ENCODE peak calls at places on chromosomes 6 and 20, in five cellular contexts. S, M, L, A and K are unnamed samples.

GRCh38 chr6:130928158-130928917 is 101.1 kb downstream of the SMLR1 start:
- DNase-seq in S (no peak), M (no peak), L (no peak), A (no peak), K (no peak)

GRCh38 chr6:26358511-26358981 is 6.5 kb upstream of the BTN3A2 start:
- DNase-seq in S (no peak), M (no peak), L (no peak), A (no peak), K (no peak)

GRCh38 chr6:168941036-168941435 is 312.6 kb downstream of the THBS2 start:
- DNase-seq in S (no peak), M (no peak), L (no peak), A (no peak), K (no peak)

GRCh38 chr20:62843656-62844055 is 18.0 kb downstream of the TCFL5 start:
- DNase-seq in S (no peak), M (no peak), L (no peak), A (peak), K (peak)

GRCh38 chr6:10999994-11000393 is 44.1 kb downstream of the ELOVL2 start:
- DNase-seq in S (peak), M (no peak), L (peak), A (no peak), K (peak)

GRCh38 chr6:126064994-126065401 is 78.7 kb downstream of the TRMT11 start:
- DNase-seq in S (peak), M (no peak), L (peak), A (no peak), K (no peak)

GRCh38 chr6:2432258-2432657 is 186.9 kb upstream of the GMDS start:
- DNase-seq in S (peak), M (no peak), L (peak), A (peak), K (peak)

GRCh38 chr20:63064310-63064709 is 57.5 kb upstream of the BHLHE23 start:
- DNase-seq in S (no peak), M (no peak), L (no peak), A (no peak), K (no peak)

GRCh38 chr6:43125119-43125518 is 46.0 kb upstream of the SRF start:
- DNase-seq in S (peak), M (no peak), L (peak), A (no peak), K (no peak)

GRCh38 chr20:62633571-62634329 is 8.6 kb upstream of the SLCO4A1 start:
- DNase-seq in S (no peak), M (no peak), L (no peak), A (no peak), K (no peak)

GRCh38 chr6:131112252-131112651 is 23.0 kb upstream of the AKAP7 start:
- DNase-seq in S (no peak), M (no peak), L (no peak), A (no peak), K (no peak)

GRCh38 chr6:12137480-12137879 is 125.4 kb downstream of the HIVEP1 start:
- DNase-seq in S (peak), M (no peak), L (peak), A (peak), K (peak)

GRCh38 chr6:149560736-149561135 is 5.4 kb upstream of the GINM1 start:
- DNase-seq in S (no peak), M (no peak), L (no peak), A (peak), K (peak)

GRCh38 chr6:57190140-57190539 is 18.0 kb downstream of the BAG2 start:
- DNase-seq in S (no peak), M (no peak), L (peak), A (peak), K (peak)

GRCh38 chr20:63408684-63409046 is 47.5 kb upstream of the CHRNA4 start:
- DNase-seq in S (no peak), M (no peak), L (no peak), A (no peak), K (no peak)

GRCh38 chr6:36692220-36692619 is 5.4 kb upstream of the RAB44 start:
- DNase-seq in S (no peak), M (no peak), L (no peak), A (no peak), K (no peak)

GRCh38 chr20:52975024-52975732 is 3.0 kb downstream of the TSHZ2 start:
- DNase-seq in S (peak), M (no peak), L (peak), A (peak), K (no peak)

GRCh38 chr20:62146019-62146755 is 2.6 kb downstream of the SS18L1 start:
- DNase-seq in S (no peak), M (no peak), L (no peak), A (no peak), K (no peak)

GRCh38 chr6:33785766-33786165 is 3.2 kb downstream of the LEMD2 start:
- DNase-seq in S (peak), M (no peak), L (peak), A (peak), K (no peak)

GRCh38 chr20:52224920-52225319 is 33.3 kb upstream of the ZFP64 start:
- DNase-seq in S (no peak), M (no peak), L (no peak), A (no peak), K (no peak)

GRCh38 chr6:122995930-122996796 is at the start of gene CLVS2:
- DNase-seq in S (peak), M (peak), L (peak), A (no peak), K (no peak)

GRCh38 chr6:164195605-164196004 is 781.1 kb downstream of the QKI start:
- DNase-seq in S (no peak), M (no peak), L (no peak), A (no peak), K (no peak)

GRCh38 chr20:45919536-45919933 is 7.6 kb upstream of the PLTP start:
- DNase-seq in S (peak), M (no peak), L (peak), A (no peak), K (no peak)

GRCh38 chr20:16293590-16293989 is 279.7 kb downstream of the KIF16B start:
- DNase-seq in S (no peak), M (no peak), L (no peak), A (peak), K (peak)

GRCh38 chr20:20370087-20370575 is 2.2 kb downstream of the INSM1 start:
- DNase-seq in S (no peak), M (no peak), L (no peak), A (no peak), K (no peak)

GRCh38 chr6:161959072-161959471 is 685.2 kb upstream of the AGPAT4 start:
- DNase-seq in S (no peak), M (no peak), L (no peak), A (no peak), K (no peak)

GRCh38 chr20:3045042-3045815 is 623 bp upstream of the MRPS26 start:
- DNase-seq in S (peak), M (no peak), L (peak), A (peak), K (no peak)

GRCh38 chr6:7047966-7048365 is 59.8 kb upstream of the RREB1 start:
- DNase-seq in S (no peak), M (no peak), L (no peak), A (peak), K (no peak)

GRCh38 chr6:35341557-35341956 is 801 bp upstream of the PPARD start:
- DNase-seq in S (no peak), M (no peak), L (no peak), A (no peak), K (no peak)

GRCh38 chr20:38805502-38805957 is at the start of gene PPP1R16B:
- DNase-seq in S (no peak), M (no peak), L (no peak), A (no peak), K (no peak)

GRCh38 chr6:16762547-16763477 is 1.6 kb upstream of the ATXN1 start:
- DNase-seq in S (peak), M (no peak), L (peak), A (peak), K (peak)

GRCh38 chr6:147867827-147868226 is 359.3 kb downstream of the SAMD5 start:
- DNase-seq in S (no peak), M (no peak), L (no peak), A (no peak), K (no peak)

GRCh38 chr6:32240686-32241085 is 16.8 kb upstream of the NOTCH4 start:
- DNase-seq in S (no peak), M (no peak), L (no peak), A (peak), K (no peak)

GRCh38 chr20:44765647-44766367 is 20.1 kb downstream of the KCNK15 start:
- DNase-seq in S (no peak), M (no peak), L (no peak), A (peak), K (peak)

GRCh38 chr6:164753517-164753916 is 555.9 kb downstream of the C6orf118 start:
- DNase-seq in S (peak), M (no peak), L (peak), A (peak), K (peak)

GRCh38 chr6:72649032-72649984 is 27.4 kb downstream of the KCNQ5 start:
- DNase-seq in S (peak), M (no peak), L (peak), A (peak), K (peak)

GRCh38 chr6:151679081-151679480 is 128.4 kb upstream of the ESR1 start:
- DNase-seq in S (peak), M (no peak), L (peak), A (peak), K (peak)

GRCh38 chr6:80767808-80768207 is 661.3 kb downstream of the BCKDHB start:
- DNase-seq in S (peak), M (no peak), L (peak), A (peak), K (peak)

GRCh38 chr20:17439897-17440296 is 91.3 kb downstream of the BFSP1 start:
- DNase-seq in S (no peak), M (no peak), L (no peak), A (no peak), K (no peak)
- TF ChIP-seq CTCF in S (no peak), M (no peak), L (no peak), A (no peak), K (no peak)

DNA sequence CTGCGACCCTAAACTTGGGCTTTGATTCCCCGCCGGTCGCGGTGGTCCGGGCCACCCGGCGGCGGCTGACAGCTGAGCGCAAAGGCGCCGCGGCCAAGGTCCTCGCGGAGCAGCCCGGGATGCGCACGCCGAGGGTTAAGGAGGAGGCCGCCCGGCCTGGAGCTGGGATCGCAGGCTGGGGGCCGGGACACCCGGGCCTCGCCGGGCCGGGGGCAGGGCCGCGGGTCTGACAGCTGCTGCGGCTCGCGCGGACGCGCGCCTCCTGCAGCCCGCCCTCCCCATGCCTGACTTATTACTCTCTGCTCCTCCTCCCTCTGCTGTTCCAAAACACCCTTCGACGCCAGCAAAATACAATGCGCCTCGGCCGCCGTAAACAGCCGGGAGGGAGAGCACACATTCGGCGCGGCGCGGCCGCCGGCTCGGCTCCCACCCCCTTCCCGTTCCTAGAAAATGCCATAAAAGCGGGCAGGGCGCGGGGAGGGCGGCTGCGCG is 743 bp downstream of the BACH2 start:
- DNase-seq in S (peak), M (no peak), L (peak), A (peak), K (peak)
- TF ChIP-seq CTCF in S (no peak), M (no peak), L (no peak), A (no peak), K (no peak)

GRCh38 chr20:24150406-24150805 is 161.8 kb upstream of the GGTLC1 start:
- DNase-seq in S (no peak), M (no peak), L (no peak), A (no peak), K (no peak)
- TF ChIP-seq CTCF in S (no peak), M (no peak), L (no peak), A (no peak), K (no peak)

DNA sequence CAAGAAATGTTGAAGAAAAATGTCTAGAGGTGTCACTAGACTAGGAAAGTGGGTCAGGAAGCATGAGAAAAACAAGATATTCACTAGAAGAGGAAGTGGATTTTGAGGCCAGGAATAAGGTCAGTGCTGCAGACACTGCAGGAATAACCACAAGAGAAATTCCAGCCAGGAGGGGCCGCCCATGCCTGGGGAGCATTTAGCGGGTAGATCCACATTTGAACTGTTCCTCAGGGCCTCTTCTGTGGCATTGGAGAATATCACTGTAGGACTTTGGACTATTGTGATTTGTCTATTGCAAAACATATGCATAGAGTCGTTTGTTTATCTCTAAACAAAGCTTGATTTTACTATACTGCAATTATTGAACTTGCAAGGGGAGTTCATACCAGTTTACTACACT is 49.6 kb upstream of the CCDC28A start:
- DNase-seq in S (peak), M (no peak), L (peak), A (no peak), K (no peak)
- TF ChIP-seq CTCF in S (peak), M (no peak), L (no peak), A (no peak), K (no peak)

GRCh38 chr6:25017932-25018581 is 82.3 kb upstream of the RIPOR2 start:
- DNase-seq in S (peak), M (peak), L (peak), A (peak), K (peak)
- TF ChIP-seq CTCF in S (peak), M (peak), L (peak), A (peak), K (peak)

DNA sequence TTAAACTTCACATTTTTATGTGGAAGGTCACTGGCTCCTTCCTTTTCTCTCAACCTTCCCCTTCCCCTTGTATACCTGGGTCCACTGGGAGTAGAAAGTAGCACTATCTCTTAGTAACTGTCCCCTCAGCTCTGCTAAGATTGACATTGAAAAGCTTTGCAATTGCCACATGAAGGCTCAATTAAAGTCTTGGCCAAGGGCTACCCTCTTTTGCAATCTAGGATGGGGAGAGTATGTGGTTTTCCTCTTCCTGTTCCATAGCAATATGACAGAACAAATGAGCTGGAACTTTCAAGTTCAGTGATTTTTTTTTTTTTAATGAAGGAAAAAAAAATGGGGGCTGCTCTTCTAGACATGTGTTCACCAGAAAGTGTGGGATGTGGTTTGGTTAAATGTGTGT is 37.1 kb downstream of the PROKR2 start:
- DNase-seq in S (no peak), M (no peak), L (no peak), A (no peak), K (no peak)
- TF ChIP-seq CTCF in S (no peak), M (no peak), L (no peak), A (no peak), K (no peak)

DNA sequence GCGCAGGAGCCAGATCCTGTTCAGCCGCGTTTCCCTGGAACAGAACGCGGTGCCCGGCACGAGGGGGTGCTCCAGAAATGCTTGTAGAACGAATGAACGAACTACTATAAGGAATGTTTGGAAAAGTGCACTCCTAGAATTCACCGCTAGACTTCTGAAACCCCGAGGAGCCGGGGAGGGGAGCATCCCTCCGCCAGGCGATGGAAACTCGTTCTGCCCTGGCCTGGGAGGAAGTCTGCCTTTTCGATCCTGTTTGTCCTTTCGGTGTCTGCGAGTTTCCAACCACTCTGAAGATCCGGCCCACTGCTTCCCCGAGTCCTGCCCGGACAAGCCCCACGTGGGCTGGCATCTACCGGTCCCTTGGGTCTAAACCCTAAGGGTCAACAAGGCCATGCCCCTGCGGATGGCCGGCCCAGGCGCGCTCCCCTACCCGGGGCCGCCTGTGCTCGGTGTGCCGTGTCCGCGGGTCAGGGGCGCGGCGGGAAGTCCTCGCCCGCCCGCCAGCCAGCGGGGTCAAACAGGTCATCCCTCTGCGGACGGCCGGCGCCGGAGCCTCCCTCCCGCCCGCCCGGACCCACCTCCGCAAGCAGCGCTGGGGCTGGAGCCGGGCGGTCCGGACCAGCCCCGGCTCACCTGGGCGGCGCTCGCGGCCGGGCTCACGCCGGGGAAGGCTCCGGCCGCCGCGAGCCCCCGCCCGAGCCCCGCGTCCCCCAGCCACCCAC is 521 bp downstream of the SULF2 start:
- DNase-seq in S (peak), M (no peak), L (peak), A (peak), K (peak)
- TF ChIP-seq CTCF in S (peak), M (no peak), L (no peak), A (peak), K (no peak)

DNA sequence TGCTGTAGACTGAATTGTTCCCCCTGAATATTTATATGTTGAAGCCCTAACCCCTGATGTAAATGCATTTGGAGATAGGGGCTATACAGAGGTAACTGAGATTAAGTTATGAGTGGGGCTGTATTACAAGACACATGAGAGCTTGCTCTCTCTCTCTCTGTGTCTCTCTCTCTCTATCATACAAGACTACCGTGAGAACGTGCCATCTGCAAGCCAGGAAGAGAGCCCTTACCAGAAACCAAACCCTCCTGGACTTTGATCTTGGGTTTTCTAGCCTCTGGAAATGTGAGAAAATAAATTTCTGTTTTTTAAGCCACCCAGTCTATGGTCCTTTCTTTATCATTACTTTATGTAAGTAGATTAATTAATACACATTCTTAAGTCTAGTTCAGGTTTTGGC is 249.3 kb upstream of the MAN1A1 start:
- DNase-seq in S (no peak), M (no peak), L (no peak), A (no peak), K (no peak)
- TF ChIP-seq CTCF in S (no peak), M (no peak), L (no peak), A (no peak), K (no peak)

GRCh38 chr6:25138024-25138696 is 141.0 kb upstream of the CARMIL1 start:
- DNase-seq in S (peak), M (no peak), L (peak), A (peak), K (peak)
- TF ChIP-seq CTCF in S (no peak), M (no peak), L (peak), A (no peak), K (peak)